ENCODE peak calls at places on chromosomes 6 and 20, in eight cellular contexts. A is stomach, E is tibial nerve, R is GM12878, W is A549, B is ovary, H is SK-N-SH, U is transverse colon. F is an unnamed sample.

GRCh38 chr6:80553071-80553740 is 446.7 kb downstream of the BCKDHB start:
- DNase-seq in A (no peak), E (no peak), R (no peak), W (no peak), B (no peak), H (no peak), U (no peak), F (no peak)

GRCh38 chr6:22164236-22164635 is 132.6 kb downstream of the PRL start:
- DNase-seq in A (no peak), E (no peak), R (no peak), W (no peak), B (no peak), H (no peak), U (no peak), F (no peak)

GRCh38 chr6:131681585-131681984 is 19.6 kb downstream of the OR2A4 start:
- DNase-seq in A (no peak), E (no peak), R (no peak), W (no peak), B (no peak), H (no peak), U (no peak), F (no peak)

GRCh38 chr6:92495246-92495645 is 924.1 kb downstream of the EPHA7 start:
- DNase-seq in A (no peak), E (no peak), R (no peak), W (no peak), B (no peak), H (no peak), U (no peak), F (no peak)

GRCh38 chr6:96626749-96627353 is 63.9 kb downstream of the FHL5 start:
- DNase-seq in A (no peak), E (no peak), R (peak), W (peak), B (no peak), H (peak), U (no peak), F (no peak)

GRCh38 chr6:21886601-21887091 is 293.1 kb downstream of the SOX4 start:
- DNase-seq in A (no peak), E (no peak), R (no peak), W (peak), B (no peak), H (no peak), U (no peak), F (no peak)

GRCh38 chr6:83183082-83183828 is 9.8 kb downstream of the PGM3 start:
- DNase-seq in A (no peak), E (no peak), R (no peak), W (no peak), B (peak), H (no peak), U (no peak), F (no peak)

GRCh38 chr6:69007781-69008180 is 372.7 kb downstream of the ADGRB3 start:
- DNase-seq in A (no peak), E (no peak), R (no peak), W (no peak), B (no peak), H (no peak), U (no peak), F (no peak)

GRCh38 chr6:95142661-95143060 is 434.7 kb upstream of the MANEA start:
- DNase-seq in A (no peak), E (no peak), R (no peak), W (no peak), B (no peak), H (no peak), U (no peak), F (no peak)

GRCh38 chr6:166446567-166447065 is 63.9 kb upstream of the MPC1 start:
- DNase-seq in A (peak), E (no peak), R (no peak), W (no peak), B (no peak), H (no peak), U (no peak), F (no peak)

GRCh38 chr6:165725201-165725600 is 62.2 kb upstream of the PDE10A start:
- DNase-seq in A (no peak), E (no peak), R (no peak), W (no peak), B (no peak), H (no peak), U (no peak), F (no peak)

DNA sequence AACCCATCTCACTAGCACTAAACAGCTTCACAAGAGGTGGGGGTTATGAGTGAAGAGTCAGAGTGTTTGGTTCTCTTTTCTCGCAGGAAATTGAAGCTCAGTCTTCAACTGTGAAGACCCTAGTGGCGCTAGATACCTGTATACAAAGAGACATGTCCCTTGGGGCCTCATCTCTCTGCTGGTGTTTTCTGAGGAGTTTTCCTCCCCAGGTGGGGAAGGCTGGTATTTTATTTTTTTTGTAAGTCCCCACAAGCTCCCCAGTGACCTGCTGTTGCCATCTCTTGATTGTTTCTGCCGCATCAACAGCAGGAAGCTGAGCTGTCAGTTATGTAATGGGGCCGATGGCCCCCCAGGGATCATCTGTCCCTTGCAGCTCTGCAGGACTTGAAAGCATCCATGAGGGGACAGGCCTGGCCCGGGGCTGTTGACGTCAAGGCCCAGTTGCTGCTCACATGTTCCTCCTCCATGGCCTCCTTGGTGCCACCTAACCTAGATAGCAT is 23.1 kb downstream of the STK35 start:
- DNase-seq in A (no peak), E (no peak), R (no peak), W (no peak), B (no peak), H (no peak), U (no peak), F (no peak)
- TF ChIP-seq EP300 in A (no peak), E (no peak), R (no peak), W (no peak), B (no peak), H (no peak), U (no peak), F (no peak)

DNA sequence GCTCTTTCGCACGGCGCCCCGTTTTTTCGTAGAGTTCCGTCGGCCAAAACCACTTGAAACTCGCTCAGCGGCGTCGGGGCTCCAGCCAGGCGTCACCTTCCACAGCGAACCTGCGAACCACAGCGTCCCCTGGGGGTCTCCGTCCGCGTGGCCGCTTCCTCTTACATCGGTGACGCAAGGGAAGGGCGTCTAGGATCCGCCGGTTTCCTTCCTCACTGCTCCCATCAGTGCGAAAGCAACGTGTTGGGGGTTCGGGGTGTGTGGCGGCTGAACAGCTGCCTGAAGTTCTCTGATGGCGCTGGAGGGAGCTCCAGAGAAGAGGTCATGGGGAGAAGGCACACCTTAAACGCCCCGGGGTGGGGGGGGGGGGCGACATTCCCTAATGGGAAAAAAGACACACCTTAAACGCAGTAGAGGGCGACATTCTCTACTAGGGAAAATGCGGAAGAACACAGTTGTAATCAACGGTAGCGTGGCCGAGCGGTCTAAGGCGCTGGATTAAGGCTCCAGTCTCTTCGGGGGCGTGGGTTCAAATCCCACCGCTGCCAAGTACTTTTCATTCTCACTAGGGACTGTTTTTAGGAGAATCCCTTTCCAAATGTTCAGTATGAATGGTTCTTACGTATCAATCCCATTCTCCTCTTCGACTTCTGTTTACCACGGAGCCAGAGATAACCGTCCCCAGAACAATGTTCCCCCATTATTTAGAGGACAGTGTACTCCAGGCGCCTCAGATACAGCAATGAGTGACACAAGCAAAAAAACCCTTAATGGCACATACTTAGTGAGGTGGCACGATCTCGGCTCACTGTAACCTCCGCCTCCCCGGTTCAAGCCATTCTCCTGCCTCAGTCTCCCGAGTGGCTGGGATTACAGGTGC is 16.3 kb downstream of the ZNF311 start:
- DNase-seq in A (peak), E (peak), R (no peak), W (peak), B (peak), H (peak), U (peak), F (peak)
- TF ChIP-seq CTCF in A (no peak), E (peak), R (no peak), W (no peak), B (no peak), H (peak), U (peak), F (no peak)

DNA sequence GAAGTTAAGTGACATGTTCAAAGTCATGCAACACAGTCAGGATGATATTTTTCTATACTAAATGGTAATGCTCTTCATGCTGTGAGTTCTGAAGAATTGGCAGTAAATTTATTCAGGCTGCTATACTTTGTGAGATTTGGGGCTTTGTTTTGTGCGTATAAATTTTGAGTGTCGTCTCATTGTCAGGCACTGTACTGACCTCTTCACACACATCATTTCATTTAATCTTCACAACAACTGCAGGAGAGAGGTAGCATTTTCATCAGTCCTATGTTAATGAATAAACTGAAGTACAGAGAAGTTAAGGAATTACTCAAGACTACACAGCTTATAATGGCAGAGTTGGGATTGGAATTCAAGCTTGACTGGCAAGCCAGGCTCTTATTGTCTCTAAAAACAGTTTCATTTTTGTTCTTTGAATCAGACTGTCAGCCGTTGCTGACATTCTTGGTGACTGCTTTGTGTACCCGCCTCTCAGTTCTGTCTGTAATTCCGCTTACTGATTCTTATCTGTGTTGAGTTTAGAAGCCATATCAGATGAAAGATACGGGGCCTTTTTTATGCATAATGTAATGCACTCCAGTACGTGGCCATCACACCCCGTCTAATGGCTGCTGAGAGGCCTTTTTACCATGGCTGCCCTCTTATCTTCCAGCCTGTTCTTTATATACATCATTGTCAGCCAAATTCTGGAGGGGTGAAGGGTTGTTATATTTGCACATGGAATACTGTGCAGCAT is 274.9 kb downstream of the UTRN start:
- DNase-seq in A (no peak), E (no peak), R (no peak), W (no peak), B (no peak), H (peak), U (no peak), F (no peak)
- TF ChIP-seq EP300 in A (no peak), E (no peak), R (no peak), W (no peak), B (no peak), H (no peak), U (no peak), F (no peak)

DNA sequence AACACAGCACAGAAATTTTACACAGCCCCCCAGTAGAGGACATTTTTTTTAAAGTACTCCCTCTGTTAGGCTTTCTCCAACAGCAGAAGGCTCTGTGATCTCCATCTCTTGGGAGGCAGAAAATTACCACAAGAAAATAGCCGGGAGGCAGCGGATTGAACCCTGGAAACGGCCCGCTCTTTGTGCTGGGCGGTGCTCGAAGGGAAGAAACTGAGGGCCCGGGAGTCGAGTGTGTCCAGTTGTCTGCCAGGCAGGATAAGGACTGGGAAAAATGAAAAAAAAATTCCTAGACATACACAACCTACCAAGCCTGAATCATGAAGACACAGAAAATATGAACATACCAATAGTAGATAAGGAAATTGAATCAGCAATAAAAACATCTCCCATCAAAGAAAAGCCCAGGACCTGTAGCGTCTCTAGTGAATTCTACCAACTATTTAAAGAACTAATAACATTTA is 31.5 kb downstream of the POM121L2 start:
- DNase-seq in A (no peak), E (no peak), R (no peak), W (no peak), B (no peak), H (no peak), U (no peak), F (no peak)
- TF ChIP-seq CTCF in A (no peak), E (no peak), R (no peak), W (no peak), B (no peak), H (no peak), U (no peak), F (no peak)

DNA sequence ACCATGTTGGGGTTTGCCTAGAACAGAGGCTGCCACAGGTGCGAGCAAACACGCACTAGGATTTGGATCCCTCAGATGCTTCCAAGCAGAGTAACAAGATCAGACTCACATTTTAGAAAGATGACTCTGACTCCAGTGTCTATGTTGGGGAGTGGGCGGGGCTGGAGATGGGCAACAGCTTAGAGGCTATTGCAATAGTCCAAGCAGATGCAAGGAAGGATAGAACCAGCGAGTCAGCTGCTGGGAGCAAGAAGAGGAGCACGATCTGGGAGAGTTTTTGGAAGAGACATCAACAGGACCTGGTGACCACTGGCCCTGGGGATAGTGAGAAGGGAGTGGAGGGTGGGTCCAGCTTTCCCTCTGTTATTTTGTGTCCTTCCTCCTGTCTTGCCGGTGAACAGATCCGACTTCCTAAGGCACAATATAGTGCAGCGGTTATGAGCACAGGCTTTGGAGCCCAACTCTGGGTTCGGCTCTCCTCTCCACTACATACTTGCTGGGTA is 52.7 kb downstream of the FGD2 start:
- DNase-seq in A (no peak), E (no peak), R (no peak), W (no peak), B (no peak), H (no peak), U (no peak), F (no peak)
- TF ChIP-seq EP300 in A (no peak), E (no peak), R (no peak), W (no peak), B (no peak), H (no peak), U (no peak), F (no peak)

GRCh38 chr6:25175656-25176055 is 103.5 kb upstream of the CARMIL1 start:
- DNase-seq in A (no peak), E (no peak), R (no peak), W (no peak), B (no peak), H (no peak), U (no peak), F (no peak)
- TF ChIP-seq CTCF in A (no peak), E (no peak), R (no peak), W (no peak), B (no peak), H (no peak), U (no peak), F (no peak)

GRCh38 chr6:18138906-18139305 is 16.0 kb downstream of the TPMT start:
- DNase-seq in A (no peak), E (no peak), R (no peak), W (no peak), B (no peak), H (no peak), U (no peak), F (no peak)

GRCh38 chr6:18139935-18140621 is 14.8 kb downstream of the TPMT start:
- DNase-seq in A (no peak), E (no peak), R (no peak), W (no peak), B (no peak), H (no peak), U (peak), F (no peak)

GRCh38 chr6:18147160-18147559 is 7.7 kb downstream of the TPMT start:
- DNase-seq in A (no peak), E (no peak), R (no peak), W (no peak), B (no peak), H (no peak), U (no peak), F (no peak)

GRCh38 chr6:18142591-18142861 is 12.4 kb downstream of the TPMT start:
- DNase-seq in A (no peak), E (no peak), R (no peak), W (no peak), B (no peak), H (no peak), U (no peak), F (no peak)

GRCh38 chr6:18141805-18142590 is 12.9 kb downstream of the TPMT start:
- DNase-seq in A (no peak), E (no peak), R (no peak), W (no peak), B (no peak), H (no peak), U (no peak), F (no peak)
- TF ChIP-seq EP300 in A (no peak), E (no peak), R (no peak), W (no peak), B (no peak), H (no peak), U (no peak), F (no peak)

DNA sequence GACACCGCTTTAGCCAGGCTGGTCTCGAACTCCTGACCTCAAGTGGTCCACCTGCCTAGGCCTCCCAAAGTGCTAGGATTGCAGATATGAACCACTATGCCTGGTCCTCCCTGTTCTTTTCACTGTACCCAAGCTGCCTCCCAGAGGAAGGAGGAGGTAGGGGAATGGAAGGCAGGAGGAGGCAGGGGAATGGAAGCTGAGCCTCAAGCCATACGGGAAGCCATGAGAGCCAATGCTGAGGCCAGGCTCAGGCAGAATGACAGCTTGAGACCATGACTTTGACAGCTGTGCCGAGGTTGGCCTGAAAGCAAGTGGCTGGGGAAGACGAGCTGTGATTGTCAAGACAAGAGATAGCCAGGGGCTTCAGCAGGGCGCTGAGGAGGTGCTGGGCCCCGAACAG is 13.6 kb upstream of the ZNF335 start:
- DNase-seq in A (no peak), E (no peak), R (no peak), W (no peak), B (no peak), H (no peak), U (no peak), F (peak)
- TF ChIP-seq CTCF in A (no peak), E (no peak), R (no peak), W (no peak), B (no peak), H (no peak), U (no peak), F (no peak)

F was measured in sigmoid colon.